ENCODE peak calls at places on chromosomes 1 and 21, in five cellular contexts. D, P, N, I and R are unnamed samples.

GRCh38 chr1:152461544-152461943 is 47.5 kb upstream of the CRNN start:
- DNase-seq in D (peak; percentile 60), P (peak; percentile 51), N (peak; percentile 66), I (peak; percentile 85), R (no peak)

GRCh38 chr1:236010443-236010842 is 54.4 kb downstream of the NID1 start:
- DNase-seq in D (no peak), P (no peak), N (no peak), I (no peak), R (no peak)

GRCh38 chr1:6460349-6461236 is 5.4 kb downstream of the TNFRSF25 start:
- DNase-seq in D (no peak), P (no peak), N (peak; percentile 34), I (no peak), R (peak; percentile 26)

GRCh38 chr1:80064524-80064923 is 1058.0 kb upstream of the ADGRL4 start:
- DNase-seq in D (no peak), P (no peak), N (no peak), I (no peak), R (no peak)

GRCh38 chr1:218971166-218971565 is 202.5 kb upstream of the LYPLAL1 start:
- DNase-seq in D (no peak), P (no peak), N (no peak), I (no peak), R (peak; percentile 70)

GRCh38 chr1:17014671-17015567 is 3.2 kb upstream of the ATP13A2 start:
- DNase-seq in D (no peak), P (no peak), N (no peak), I (no peak), R (no peak)

GRCh38 chr1:201378804-201379203 is 1.3 kb upstream of the TNNT2 start:
- DNase-seq in D (no peak), P (no peak), N (no peak), I (no peak), R (no peak)

GRCh38 chr21:32538147-32538792 is 47.1 kb downstream of the TCP10L start:
- DNase-seq in D (no peak), P (no peak), N (no peak), I (no peak), R (no peak)

GRCh38 chr1:44346184-44346583 is 8.9 kb downstream of the ERI3 start:
- DNase-seq in D (no peak), P (no peak), N (no peak), I (no peak), R (no peak)

GRCh38 chr1:244210884-244211558 is 159.9 kb downstream of the ZBTB18 start:
- DNase-seq in D (no peak), P (no peak), N (peak; percentile 26), I (peak; percentile 75), R (peak; percentile 38)

GRCh38 chr1:234604726-234605492 is 5.1 kb downstream of the IRF2BP2 start:
- DNase-seq in D (no peak), P (no peak), N (no peak), I (no peak), R (peak; percentile 59)

GRCh38 chr1:228162286-228163003 is 3.2 kb upstream of the IBA57 start:
- DNase-seq in D (no peak), P (no peak), N (no peak), I (no peak), R (peak; percentile 38)

GRCh38 chr1:6037338-6037762 is 8.3 kb upstream of the KCNAB2 start:
- DNase-seq in D (peak; percentile 68), P (no peak), N (no peak), I (no peak), R (peak; percentile 78)

GRCh38 chr1:248804771-248805681 is 20.7 kb downstream of the SH3BP5L start:
- DNase-seq in D (peak; percentile 26), P (peak; percentile 51), N (peak; percentile 45), I (no peak), R (peak; percentile 22)

GRCh38 chr21:31554511-31555022 is 104.9 kb upstream of the SOD1 start:
- DNase-seq in D (peak; percentile 48), P (no peak), N (no peak), I (peak; percentile 70), R (peak; percentile 61)

GRCh38 chr21:17386498-17386897 is 126.3 kb upstream of the CXADR start:
- DNase-seq in D (no peak), P (no peak), N (no peak), I (no peak), R (no peak)

GRCh38 chr1:202220733-202221132 is 27.1 kb downstream of the LGR6 start:
- DNase-seq in D (no peak), P (no peak), N (no peak), I (no peak), R (no peak)

GRCh38 chr1:202888204-202888506 is 794 bp downstream of the RABIF start:
- DNase-seq in D (no peak), P (no peak), N (no peak), I (no peak), R (no peak)

GRCh38 chr1:227779021-227779441 is 36.4 kb upstream of the PRSS38 start:
- DNase-seq in D (peak; percentile 37), P (no peak), N (no peak), I (no peak), R (no peak)

GRCh38 chr1:27476222-27476621 is 13.7 kb downstream of the WASF2 start:
- DNase-seq in D (no peak), P (no peak), N (no peak), I (peak; percentile 4), R (no peak)

GRCh38 chr21:46421191-46421750 is 37.4 kb upstream of the DIP2A start:
- DNase-seq in D (no peak), P (no peak), N (no peak), I (no peak), R (no peak)

GRCh38 chr1:33246171-33246570 is 10.1 kb upstream of the ZNF362 start:
- DNase-seq in D (no peak), P (no peak), N (no peak), I (no peak), R (no peak)

GRCh38 chr1:116255486-116255885 is 117.6 kb upstream of the ATP1A1 start:
- DNase-seq in D (no peak), P (no peak), N (peak; percentile 43), I (no peak), R (peak; percentile 25)

GRCh38 chr1:207745285-207745684 is 6.6 kb upstream of the CD46 start:
- DNase-seq in D (no peak), P (no peak), N (no peak), I (no peak), R (peak; percentile 52)

DNA sequence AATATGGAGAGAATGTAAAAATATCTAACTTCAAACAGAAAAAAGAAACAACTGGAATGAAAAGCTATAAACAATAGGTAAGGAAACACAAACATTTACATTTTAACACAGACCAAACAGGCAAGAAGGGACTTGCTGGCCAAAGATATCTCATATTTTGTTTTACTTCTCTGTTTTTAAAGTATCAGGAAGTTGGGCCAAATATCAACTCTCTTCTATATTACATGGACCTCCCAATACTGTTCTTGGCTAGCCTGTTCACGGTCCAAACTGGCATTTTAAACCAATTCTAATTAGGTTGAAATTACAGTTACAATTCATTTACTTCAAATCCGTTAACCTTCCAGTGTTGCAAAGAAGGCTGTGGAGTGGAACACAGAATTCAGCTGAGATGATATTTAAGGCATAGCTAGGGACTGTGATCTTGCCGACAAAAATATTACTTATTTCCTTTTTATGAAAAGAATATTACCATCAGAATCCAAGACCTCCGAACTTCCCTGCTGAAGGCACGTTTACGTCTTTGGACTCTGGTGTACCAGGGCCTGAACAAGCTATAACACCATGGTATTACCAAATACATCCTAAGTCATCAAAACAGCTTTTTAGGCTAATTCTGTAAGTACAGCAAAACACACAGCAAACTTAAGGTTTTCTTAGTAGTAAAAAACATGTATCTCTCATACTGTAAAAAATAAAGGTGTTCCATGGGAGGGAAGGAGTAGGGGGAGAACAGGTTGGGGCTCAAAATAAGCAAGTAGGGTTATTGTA is 165.4 kb downstream of the RUNX1 start:
- DNase-seq in D (no peak), P (no peak), N (no peak), I (no peak), R (peak; percentile 40)
- H3K27ac ChIP-seq in D (peak overlapping the region; percentile 97), P (peak overlapping the region; percentile 97), N (peak overlapping the region; percentile 50), I (no peak overlapping the region), R (no peak overlapping the region)

DNA sequence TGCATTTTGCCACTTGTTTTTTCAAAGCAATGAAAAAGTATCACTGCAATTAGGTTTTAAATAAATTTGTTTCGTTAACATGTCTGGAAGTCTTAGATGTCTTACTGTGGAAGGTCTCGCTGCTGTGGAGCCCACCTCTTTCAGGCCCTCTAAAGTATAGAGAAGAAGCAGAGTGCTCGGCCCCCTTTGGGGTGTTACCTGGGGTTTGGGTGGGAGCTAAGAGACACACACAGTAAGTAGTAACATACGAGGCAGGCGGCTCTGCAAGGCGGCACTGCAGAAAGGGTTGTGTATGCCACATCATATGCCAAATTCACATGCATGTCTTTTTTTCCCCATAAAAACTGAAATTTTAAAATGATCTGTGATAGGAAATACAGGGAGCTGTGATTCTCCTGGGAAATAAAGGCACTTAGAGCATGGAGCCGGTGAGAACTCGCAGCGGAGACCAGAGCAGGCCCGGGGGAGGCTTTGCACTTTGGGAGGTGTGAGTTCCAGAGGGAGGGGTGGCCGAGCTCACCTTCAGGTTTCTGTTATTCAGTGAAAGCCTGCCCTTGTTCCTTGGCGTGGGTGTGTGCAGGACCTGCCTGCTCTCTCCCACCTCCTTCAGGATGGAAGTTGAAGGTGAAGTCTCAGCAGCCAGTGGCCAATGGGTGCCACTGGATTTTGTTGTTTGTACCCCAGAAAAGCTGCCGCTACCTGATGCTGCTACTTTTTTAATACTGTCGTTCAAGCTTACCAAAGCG is 35.7 kb upstream of the PWP2 start:
- DNase-seq in D (no peak), P (no peak), N (no peak), I (no peak), R (no peak)
- H3K36me3 ChIP-seq in D (peaks cover 70% of the 10 kb centered on the region), P (no peaks in the 10 kb centered on the region), N (no peaks in the 10 kb centered on the region), I (no peaks in the 10 kb centered on the region), R (peaks cover 19% of the 10 kb centered on the region)

DNA sequence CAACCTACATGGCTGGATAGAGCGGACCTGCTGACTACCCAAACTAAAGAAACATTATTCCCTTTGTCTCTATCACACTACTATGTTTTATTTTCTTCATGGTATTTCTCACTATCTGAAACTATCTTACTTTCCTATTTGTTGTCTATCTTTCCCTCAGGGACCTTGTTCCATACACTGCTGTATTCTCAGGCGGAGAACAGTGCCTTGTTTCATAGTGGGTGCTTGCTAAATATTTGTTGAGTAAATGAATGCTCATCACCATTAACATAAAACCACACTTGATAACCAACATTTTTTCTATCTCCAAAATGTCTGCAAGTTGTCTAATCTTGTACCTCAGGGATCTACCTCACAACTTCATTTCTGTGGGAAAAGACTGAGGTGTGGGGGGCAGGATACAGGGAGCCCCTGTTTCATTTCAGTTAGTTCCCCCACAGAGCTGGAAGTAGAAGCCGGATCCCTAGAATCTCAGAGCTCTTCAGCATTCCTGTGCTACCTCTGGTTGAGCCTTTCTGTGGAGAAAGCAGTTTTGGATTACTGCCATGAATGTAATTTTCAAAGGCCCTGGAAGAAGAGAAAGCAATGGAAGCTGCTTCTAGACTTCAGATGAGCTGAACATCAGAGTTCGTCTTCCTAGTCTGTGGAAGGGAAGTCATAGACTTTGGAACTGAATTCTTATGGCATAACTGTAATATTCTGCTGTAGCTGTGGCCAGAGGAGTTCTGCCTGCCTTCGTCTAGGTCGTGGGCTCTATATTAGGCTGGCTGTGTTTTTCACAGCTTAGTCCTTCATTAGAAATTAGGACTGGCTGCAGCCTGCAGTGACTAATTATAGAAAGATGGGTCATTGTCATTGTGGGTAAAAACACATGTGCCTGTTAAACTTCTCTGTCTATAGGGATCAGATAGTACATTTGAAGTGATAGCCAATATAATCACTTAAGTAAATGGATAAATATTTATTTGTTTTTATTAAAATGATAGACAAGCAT is 293.2 kb upstream of the SGIP1 start:
- DNase-seq in D (no peak), P (no peak), N (no peak), I (no peak), R (peak; percentile 44)
- H3K27ac ChIP-seq in D (no peak overlapping the region), P (no peak overlapping the region), N (no peak overlapping the region), I (no peak overlapping the region), R (no peak overlapping the region)

DNA sequence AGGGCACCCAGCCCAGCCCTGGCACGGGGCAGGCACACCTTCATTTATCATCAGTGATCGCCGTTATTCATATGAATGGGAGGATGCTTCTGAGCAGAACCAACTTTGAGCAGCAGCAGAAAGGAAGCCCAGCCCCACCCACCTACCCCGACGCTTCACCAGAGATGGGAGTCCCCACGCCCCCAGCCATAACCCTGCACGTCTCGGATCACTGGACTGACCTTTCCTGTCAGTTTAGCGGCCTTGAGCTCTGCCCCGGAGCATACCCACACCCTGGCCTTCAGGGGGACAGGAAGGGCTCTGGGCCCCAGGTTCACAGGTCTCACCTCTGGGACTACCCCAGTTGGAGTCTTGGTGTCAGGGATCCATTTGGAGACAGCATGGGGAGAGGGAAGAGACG is 18.1 kb downstream of the LRP8 start:
- DNase-seq in D (no peak), P (no peak), N (no peak), I (no peak), R (no peak)
- H3K36me3 ChIP-seq in D (peaks cover 12% of the 10 kb centered on the region), P (no peaks in the 10 kb centered on the region), N (no peaks in the 10 kb centered on the region), I (no peaks in the 10 kb centered on the region), R (no peaks in the 10 kb centered on the region)